ENCODE peak calls at places on chromosomes 6 and 20, in six cellular contexts. I, K, A, D, R and M are unnamed samples.
A peak's percentile ranks its signal among the peaks of the same experiment; 100 is the strongest.

GRCh38 chr20:57584768-57585461 is 24.0 kb downstream of the PCK1 start:
- DNase-seq in R (no peak), I (no peak), K (no peak), D (no peak), A (no peak), M (no peak)

GRCh38 chr20:19683168-19683567 is 74.9 kb upstream of the RIN2 start:
- DNase-seq in I (no peak), K (no peak), A (no peak), R (no peak), D (no peak), M (no peak)

GRCh38 chr20:52536841-52537400 is 345.3 kb upstream of the ZFP64 start:
- DNase-seq in D (no peak), K (no peak), R (no peak), I (peak; percentile 17), A (no peak), M (peak; percentile 63)

GRCh38 chr20:914727-915498 is 1.2 kb downstream of the ANGPT4 start:
- DNase-seq in A (no peak), K (no peak), D (no peak), I (no peak), R (no peak), M (no peak)

GRCh38 chr20:5658897-5659296 is 91.3 kb upstream of the SHLD1 start:
- DNase-seq in R (peak; percentile 55), D (no peak), I (peak; percentile 91), K (peak; percentile 9), A (no peak), M (peak; percentile 92)

GRCh38 chr6:20877008-20877937 is 343.0 kb downstream of the CDKAL1 start:
- DNase-seq in D (no peak), A (no peak), I (peak; percentile 97), K (no peak), R (peak; percentile 100), M (peak; percentile 97)

GRCh38 chr6:40517654-40518053 is 69.5 kb downstream of the LRFN2 start:
- DNase-seq in D (no peak), I (no peak), R (no peak), A (no peak), K (no peak), M (no peak)

GRCh38 chr6:32177182-32177787 is 920 bp upstream of the RNF5 start:
- DNase-seq in D (peak; percentile 90), A (peak; percentile 69), K (no peak), R (no peak), I (no peak), M (no peak)

GRCh38 chr6:91299544-91300491 is 712.9 kb upstream of the MAP3K7 start:
- DNase-seq in R (no peak), A (peak; percentile 76), D (peak; percentile 62), K (peak; percentile 51), I (peak; percentile 73), M (peak; percentile 92)

GRCh38 chr6:166635556-166635955 is 8.5 kb upstream of the RPS6KA2 start:
- DNase-seq in I (no peak), K (no peak), R (no peak), D (no peak), A (no peak), M (no peak)

GRCh38 chr6:166637806-166638458 is 10.9 kb upstream of the RPS6KA2 start:
- DNase-seq in I (no peak), D (no peak), A (no peak), K (no peak), R (no peak), M (no peak)

GRCh38 chr6:166635146-166635545 is 8.1 kb upstream of the RPS6KA2 start:
- DNase-seq in A (peak; percentile 26), K (no peak), R (no peak), I (no peak), D (no peak), M (no peak)

GRCh38 chr6:166637001-166637400 is 9.9 kb upstream of the RPS6KA2 start:
- DNase-seq in A (no peak), R (no peak), K (no peak), I (no peak), D (no peak), M (no peak)

GRCh38 chr6:166636191-166636938 is 9.3 kb upstream of the RPS6KA2 start:
- DNase-seq in D (no peak), A (no peak), I (no peak), K (no peak), R (no peak), M (no peak)
- H3K14ac ChIP-seq in D (no peak overlapping the region), A (no peak overlapping the region), I (no peak overlapping the region), K (no peak overlapping the region), R (no peak overlapping the region), M (no peak overlapping the region)

GRCh38 chr20:39248851-39249485 is 286.8 kb downstream of the DHX35 start:
- DNase-seq in A (no peak), K (no peak), R (no peak), I (no peak), D (no peak), M (no peak)

GRCh38 chr20:39252035-39252434 is 289.9 kb downstream of the DHX35 start:
- DNase-seq in R (no peak), A (no peak), I (no peak), K (no peak), D (no peak), M (no peak)

GRCh38 chr20:39249798-39250197 is 287.7 kb downstream of the DHX35 start:
- DNase-seq in R (no peak), A (no peak), D (no peak), I (no peak), K (no peak), M (no peak)

GRCh38 chr20:39258253-39258652 is 296.1 kb downstream of the DHX35 start:
- DNase-seq in D (no peak), K (no peak), A (no peak), R (no peak), I (no peak), M (no peak)

GRCh38 chr20:39253051-39253682 is 291.0 kb downstream of the DHX35 start:
- DNase-seq in A (no peak), R (no peak), I (no peak), D (no peak), K (no peak), M (no peak)
- H3K14ac ChIP-seq in A (no peak overlapping the region), R (no peak overlapping the region), I (no peak overlapping the region), D (no peak overlapping the region), K (no peak overlapping the region), M (no peak overlapping the region)

GRCh38 chr20:34345426-34345757 is 17.7 kb upstream of the ITCH start:
- DNase-seq in I (no peak), R (no peak), A (no peak), D (no peak), K (no peak), M (no peak)

GRCh38 chr20:34350095-34350494 is 13.0 kb upstream of the ITCH start:
- DNase-seq in I (no peak), A (no peak), R (peak; percentile 60), K (no peak), D (no peak), M (no peak)

GRCh38 chr20:34343458-34344255 is 19.4 kb upstream of the ITCH start:
- DNase-seq in D (no peak), K (no peak), A (no peak), R (peak; percentile 27), I (no peak), M (no peak)

GRCh38 chr20:34344256-34344637 is 18.8 kb upstream of the ITCH start:
- DNase-seq in K (no peak), R (no peak), I (no peak), D (no peak), A (no peak), M (no peak)
- H3K14ac ChIP-seq in K (no peak overlapping the region), R (no peak overlapping the region), I (no peak overlapping the region), D (no peak overlapping the region), A (no peak overlapping the region), M (no peak overlapping the region)

GRCh38 chr6:78528926-78529325 is 338.4 kb upstream of the IRAK1BP1 start:
- DNase-seq in R (no peak), D (no peak), K (no peak), I (no peak), A (no peak), M (no peak)

GRCh38 chr6:78526432-78526831 is 340.9 kb upstream of the IRAK1BP1 start:
- DNase-seq in I (no peak), R (no peak), A (no peak), K (no peak), D (no peak), M (no peak)

GRCh38 chr6:78525961-78526360 is 341.4 kb upstream of the IRAK1BP1 start:
- DNase-seq in I (no peak), K (no peak), R (no peak), A (no peak), D (no peak), M (no peak)

GRCh38 chr6:78523622-78524021 is 343.7 kb upstream of the IRAK1BP1 start:
- DNase-seq in D (no peak), I (no peak), K (no peak), A (no peak), R (no peak), M (peak; percentile 11)
- H3K14ac ChIP-seq in D (no peak overlapping the region), I (no peak overlapping the region), K (no peak overlapping the region), A (no peak overlapping the region), R (no peak overlapping the region), M (no peak overlapping the region)

DNA sequence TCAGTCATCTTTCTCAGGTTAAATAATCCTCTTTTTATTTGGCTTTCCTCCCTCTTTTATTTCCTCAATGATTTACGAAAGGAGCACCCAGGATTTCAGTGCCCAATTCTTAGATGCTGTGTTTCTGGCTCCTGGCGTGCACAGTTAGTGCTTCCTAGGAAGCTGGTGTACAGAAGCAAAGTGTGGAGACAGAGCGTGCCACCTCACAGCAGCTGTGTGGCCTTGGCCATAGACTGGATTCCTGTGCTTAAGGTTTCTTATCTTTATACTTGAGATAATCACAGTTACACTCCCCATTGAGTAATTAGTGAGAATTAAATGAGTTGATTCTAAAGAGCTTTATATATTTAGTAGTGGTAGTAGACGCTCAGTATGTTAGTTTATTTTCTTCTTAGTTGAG is 39.7 kb upstream of the GJA1 start:
- DNase-seq in D (no peak), K (no peak), R (no peak), I (no peak), A (no peak), M (no peak)
- H3K14ac ChIP-seq in D (no peak overlapping the region), K (no peak overlapping the region), R (no peak overlapping the region), I (no peak overlapping the region), A (no peak overlapping the region), M (no peak overlapping the region)

GRCh38 chr20:40612247-40612646 is 76.8 kb downstream of the MAFB start:
- DNase-seq in R (no peak), I (no peak), D (no peak), A (no peak), K (no peak), M (no peak)

GRCh38 chr20:40617594-40617993 is 71.4 kb downstream of the MAFB start:
- DNase-seq in K (no peak), A (no peak), D (no peak), I (no peak), R (no peak), M (no peak)

GRCh38 chr20:40607927-40608326 is 81.1 kb downstream of the MAFB start:
- DNase-seq in R (no peak), D (no peak), K (no peak), I (no peak), A (no peak), M (no peak)

GRCh38 chr20:40612837-40613236 is 76.2 kb downstream of the MAFB start:
- DNase-seq in K (no peak), R (no peak), I (no peak), A (no peak), D (no peak), M (no peak)
- H3K14ac ChIP-seq in K (no peak overlapping the region), R (no peak overlapping the region), I (no peak overlapping the region), A (no peak overlapping the region), D (no peak overlapping the region), M (no peak overlapping the region)